ENCODE peak calls at places on chromosomes 3 and 15, in five cellular contexts. One of them, this sample, is unnamed.

GRCh38 chr3:34619990-34620389 is 821.6 kb downstream of the PDCD6IP start:
- DNase-seq in PC-3: no peak
- DNase-seq in OCI-LY7: no peak
- DNase-seq in heart right ventricle: no peak
- DNase-seq in gastrocnemius medialis: no peak
- DNase-seq in this sample: no peak

GRCh38 chr3:188937389-188937788 is 234.4 kb upstream of the TPRG1 start:
- DNase-seq in PC-3: no peak
- DNase-seq in OCI-LY7: no peak
- DNase-seq in heart right ventricle: no peak
- DNase-seq in gastrocnemius medialis: no peak
- DNase-seq in this sample: no peak

GRCh38 chr3:38655708-38656300 is 6.3 kb upstream of the SCN5A start:
- DNase-seq in PC-3: peak
- DNase-seq in OCI-LY7: peak
- DNase-seq in heart right ventricle: no peak
- DNase-seq in gastrocnemius medialis: no peak
- DNase-seq in this sample: no peak

GRCh38 chr3:181899702-181900101 is 188.0 kb downstream of the SOX2 start:
- DNase-seq in PC-3: peak
- DNase-seq in OCI-LY7: no peak
- DNase-seq in heart right ventricle: no peak
- DNase-seq in gastrocnemius medialis: no peak
- DNase-seq in this sample: no peak

GRCh38 chr15:66565731-66566130 is at the start of gene LCTL:
- DNase-seq in PC-3: peak
- DNase-seq in OCI-LY7: no peak
- DNase-seq in heart right ventricle: no peak
- DNase-seq in gastrocnemius medialis: no peak
- DNase-seq in this sample: no peak

GRCh38 chr3:43735618-43736017 is 44.9 kb downstream of the ABHD5 start:
- DNase-seq in PC-3: no peak
- DNase-seq in OCI-LY7: no peak
- DNase-seq in heart right ventricle: no peak
- DNase-seq in gastrocnemius medialis: no peak
- DNase-seq in this sample: no peak

GRCh38 chr3:18739098-18739431 is 313.9 kb upstream of the SATB1 start:
- DNase-seq in PC-3: no peak
- DNase-seq in OCI-LY7: no peak
- DNase-seq in heart right ventricle: no peak
- DNase-seq in gastrocnemius medialis: no peak
- DNase-seq in this sample: no peak

GRCh38 chr3:124063168-124063909 is 71.4 kb upstream of the ROPN1 start:
- DNase-seq in PC-3: no peak
- DNase-seq in OCI-LY7: no peak
- DNase-seq in heart right ventricle: no peak
- DNase-seq in gastrocnemius medialis: no peak
- DNase-seq in this sample: no peak

GRCh38 chr3:23611737-23612295 is 193.9 kb upstream of the UBE2E1 start:
- DNase-seq in PC-3: no peak
- DNase-seq in OCI-LY7: peak
- DNase-seq in heart right ventricle: peak
- DNase-seq in gastrocnemius medialis: peak
- DNase-seq in this sample: no peak

GRCh38 chr3:141091416-141091815 is 40.3 kb downstream of the SPSB4 start:
- DNase-seq in PC-3: no peak
- DNase-seq in OCI-LY7: no peak
- DNase-seq in heart right ventricle: no peak
- DNase-seq in gastrocnemius medialis: no peak
- DNase-seq in this sample: no peak

GRCh38 chr15:57152666-57153065 is 223.6 kb upstream of the CGNL1 start:
- DNase-seq in PC-3: no peak
- DNase-seq in OCI-LY7: no peak
- DNase-seq in heart right ventricle: no peak
- DNase-seq in gastrocnemius medialis: no peak
- DNase-seq in this sample: no peak

GRCh38 chr3:125416235-125416634 is 41.1 kb upstream of the ZNF148 start:
- DNase-seq in PC-3: no peak
- DNase-seq in OCI-LY7: no peak
- DNase-seq in heart right ventricle: no peak
- DNase-seq in gastrocnemius medialis: no peak
- DNase-seq in this sample: no peak

GRCh38 chr15:63494406-63494805 is 10.0 kb upstream of the USP3 start:
- DNase-seq in PC-3: no peak
- DNase-seq in OCI-LY7: no peak
- DNase-seq in heart right ventricle: no peak
- DNase-seq in gastrocnemius medialis: no peak
- DNase-seq in this sample: no peak

GRCh38 chr3:61627768-61628185 is 66.4 kb downstream of the PTPRG start:
- DNase-seq in PC-3: peak
- DNase-seq in OCI-LY7: no peak
- DNase-seq in heart right ventricle: no peak
- DNase-seq in gastrocnemius medialis: peak
- DNase-seq in this sample: no peak

GRCh38 chr3:30620402-30621360 is 14.3 kb downstream of the TGFBR2 start:
- DNase-seq in PC-3: peak
- DNase-seq in OCI-LY7: no peak
- DNase-seq in heart right ventricle: no peak
- DNase-seq in gastrocnemius medialis: no peak
- DNase-seq in this sample: no peak

GRCh38 chr15:39171944-39172368 is 408.9 kb upstream of the THBS1 start:
- DNase-seq in PC-3: peak
- DNase-seq in OCI-LY7: no peak
- DNase-seq in heart right ventricle: peak
- DNase-seq in gastrocnemius medialis: peak
- DNase-seq in this sample: peak

GRCh38 chr3:136120373-136121348 is 75.5 kb downstream of the MSL2 start:
- DNase-seq in PC-3: no peak
- DNase-seq in OCI-LY7: no peak
- DNase-seq in heart right ventricle: no peak
- DNase-seq in gastrocnemius medialis: no peak
- DNase-seq in this sample: no peak

GRCh38 chr3:127951276-127951675 is 36.2 kb downstream of the KBTBD12 start:
- DNase-seq in PC-3: peak
- DNase-seq in OCI-LY7: no peak
- DNase-seq in heart right ventricle: no peak
- DNase-seq in gastrocnemius medialis: no peak
- DNase-seq in this sample: no peak

GRCh38 chr3:158801200-158801599 is 654 bp upstream of the MFSD1 start:
- DNase-seq in PC-3: no peak
- DNase-seq in OCI-LY7: no peak
- DNase-seq in heart right ventricle: no peak
- DNase-seq in gastrocnemius medialis: no peak
- DNase-seq in this sample: no peak

GRCh38 chr15:80982205-80982604 is 7.4 kb downstream of the MESD start:
- DNase-seq in PC-3: no peak
- DNase-seq in OCI-LY7: no peak
- DNase-seq in heart right ventricle: no peak
- DNase-seq in gastrocnemius medialis: no peak
- DNase-seq in this sample: no peak

GRCh38 chr3:128033102-128033501 is 19.1 kb upstream of the SEC61A1 start:
- DNase-seq in PC-3: peak
- DNase-seq in OCI-LY7: no peak
- DNase-seq in heart right ventricle: no peak
- DNase-seq in gastrocnemius medialis: no peak
- DNase-seq in this sample: no peak

GRCh38 chr3:65936908-65937638 is 101.6 kb downstream of the MAGI1 start:
- DNase-seq in PC-3: no peak
- DNase-seq in OCI-LY7: no peak
- DNase-seq in heart right ventricle: peak
- DNase-seq in gastrocnemius medialis: no peak
- DNase-seq in this sample: no peak

GRCh38 chr3:38016847-38017444 is 12.5 kb downstream of the PLCD1 start:
- DNase-seq in PC-3: no peak
- DNase-seq in OCI-LY7: no peak
- DNase-seq in heart right ventricle: no peak
- DNase-seq in gastrocnemius medialis: no peak
- DNase-seq in this sample: no peak

GRCh38 chr15:75229191-75230015 is 27.7 kb downstream of the C15orf39 start:
- DNase-seq in PC-3: no peak
- DNase-seq in OCI-LY7: no peak
- DNase-seq in heart right ventricle: no peak
- DNase-seq in gastrocnemius medialis: no peak
- DNase-seq in this sample: no peak

GRCh38 chr3:172859035-172859434 is 108.5 kb downstream of the ECT2 start:
- DNase-seq in PC-3: no peak
- DNase-seq in OCI-LY7: no peak
- DNase-seq in heart right ventricle: no peak
- DNase-seq in gastrocnemius medialis: no peak
- DNase-seq in this sample: no peak

GRCh38 chr3:135513106-135514063 is 452.1 kb upstream of the PPP2R3A start:
- DNase-seq in PC-3: peak
- DNase-seq in OCI-LY7: no peak
- DNase-seq in heart right ventricle: no peak
- DNase-seq in gastrocnemius medialis: no peak
- DNase-seq in this sample: peak

GRCh38 chr15:91133511-91133910 is 33.5 kb downstream of the SV2B start:
- DNase-seq in PC-3: no peak
- DNase-seq in OCI-LY7: no peak
- DNase-seq in heart right ventricle: no peak
- DNase-seq in gastrocnemius medialis: no peak
- DNase-seq in this sample: no peak

GRCh38 chr15:22918056-22918455 is 62.1 kb downstream of the CYFIP1 start:
- DNase-seq in PC-3: peak
- DNase-seq in OCI-LY7: no peak
- DNase-seq in heart right ventricle: no peak
- DNase-seq in gastrocnemius medialis: no peak
- DNase-seq in this sample: peak

GRCh38 chr15:77251662-77252061 is 168.2 kb downstream of the PEAK1 start:
- DNase-seq in PC-3: peak
- DNase-seq in OCI-LY7: no peak
- DNase-seq in heart right ventricle: no peak
- DNase-seq in gastrocnemius medialis: no peak
- DNase-seq in this sample: no peak

GRCh38 chr3:141096164-141096563 is 45.0 kb downstream of the SPSB4 start:
- DNase-seq in PC-3: no peak
- DNase-seq in OCI-LY7: no peak
- DNase-seq in heart right ventricle: no peak
- DNase-seq in gastrocnemius medialis: no peak
- DNase-seq in this sample: no peak

GRCh38 chr15:39127925-39128617 is 452.8 kb upstream of the THBS1 start:
- DNase-seq in PC-3: peak
- DNase-seq in OCI-LY7: no peak
- DNase-seq in heart right ventricle: no peak
- DNase-seq in gastrocnemius medialis: no peak
- DNase-seq in this sample: peak

DNA sequence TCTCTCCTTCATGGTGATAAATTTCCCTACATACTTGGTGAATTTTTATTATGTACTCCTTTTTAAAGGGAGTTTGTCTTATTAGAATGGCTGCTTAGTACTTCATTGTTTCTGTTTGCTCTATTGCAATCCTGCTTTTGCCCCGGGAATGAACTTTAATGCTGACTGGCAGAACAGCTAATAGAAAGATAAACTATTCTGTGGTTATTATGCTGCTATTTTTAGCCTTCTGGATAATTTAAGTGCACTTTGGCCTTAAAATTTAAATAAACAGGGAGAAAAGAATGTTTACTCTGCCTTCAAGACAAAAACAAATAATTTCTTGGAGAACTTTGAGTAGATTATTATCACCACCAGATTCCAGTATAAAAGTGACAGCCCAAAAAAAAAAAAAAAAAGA is 413.8 kb upstream of the CCDC54 start:
- DNase-seq in PC-3: peak
- DNase-seq in OCI-LY7: no peak
- DNase-seq in heart right ventricle: no peak
- DNase-seq in gastrocnemius medialis: no peak
- DNase-seq in this sample: no peak
- H3K27ac ChIP-seq in PC-3: no peak
- H3K27ac ChIP-seq in OCI-LY7: no peak
- H3K27ac ChIP-seq in heart right ventricle: peak
- H3K27ac ChIP-seq in gastrocnemius medialis: no peak
- H3K27ac ChIP-seq in this sample: no peak

DNA sequence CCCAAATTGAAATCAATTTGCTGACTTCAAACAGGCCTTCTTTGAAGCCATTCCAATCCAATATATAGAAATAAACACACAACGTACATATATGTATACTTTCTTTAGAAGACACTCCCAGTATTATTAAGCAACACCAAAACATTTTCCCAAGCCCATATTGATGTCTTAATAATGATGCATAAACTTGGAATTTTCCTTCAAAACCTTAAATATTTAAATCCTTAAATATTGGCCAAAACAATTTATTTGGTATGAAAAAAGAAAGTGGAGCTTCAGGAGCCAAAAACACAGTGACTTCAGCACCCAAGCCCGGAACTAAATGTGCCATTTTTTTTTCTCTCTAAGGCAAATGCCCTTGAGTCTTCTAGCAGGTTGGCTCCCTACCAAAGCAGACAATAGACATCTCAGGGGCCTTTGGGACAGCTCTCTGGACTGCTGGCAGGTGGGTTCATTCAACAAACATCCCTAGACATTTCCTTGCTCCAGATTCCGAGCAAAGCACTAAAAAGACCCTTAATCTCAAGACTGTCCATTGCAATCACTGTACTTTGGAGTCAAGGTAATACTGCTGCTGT is 384.7 kb downstream of the NTRK3 start:
- DNase-seq in PC-3: no peak
- DNase-seq in OCI-LY7: no peak
- DNase-seq in heart right ventricle: no peak
- DNase-seq in gastrocnemius medialis: no peak
- DNase-seq in this sample: no peak
- H3K27ac ChIP-seq in PC-3: no peak
- H3K27ac ChIP-seq in OCI-LY7: no peak
- H3K27ac ChIP-seq in heart right ventricle: no peak
- H3K27ac ChIP-seq in gastrocnemius medialis: no peak
- H3K27ac ChIP-seq in this sample: no peak

GRCh38 chr3:174440741-174441587 is 418.2 kb upstream of the NAALADL2 start:
- DNase-seq in PC-3: peak
- DNase-seq in OCI-LY7: peak
- DNase-seq in heart right ventricle: peak
- DNase-seq in gastrocnemius medialis: peak
- DNase-seq in this sample: peak

GRCh38 chr3:174439621-174440349 is 419.3 kb upstream of the NAALADL2 start:
- DNase-seq in PC-3: peak
- DNase-seq in OCI-LY7: no peak
- DNase-seq in heart right ventricle: peak
- DNase-seq in gastrocnemius medialis: peak
- DNase-seq in this sample: peak

GRCh38 chr3:174440350-174440716 is 418.8 kb upstream of the NAALADL2 start:
- DNase-seq in PC-3: peak
- DNase-seq in OCI-LY7: peak
- DNase-seq in heart right ventricle: peak
- DNase-seq in gastrocnemius medialis: no peak
- DNase-seq in this sample: no peak

GRCh38 chr3:174438501-174439156 is 420.5 kb upstream of the NAALADL2 start:
- DNase-seq in PC-3: peak
- DNase-seq in OCI-LY7: no peak
- DNase-seq in heart right ventricle: no peak
- DNase-seq in gastrocnemius medialis: no peak
- DNase-seq in this sample: no peak

GRCh38 chr3:174436367-174436766 is 422.8 kb upstream of the NAALADL2 start:
- DNase-seq in PC-3: no peak
- DNase-seq in OCI-LY7: no peak
- DNase-seq in heart right ventricle: no peak
- DNase-seq in gastrocnemius medialis: no peak
- DNase-seq in this sample: no peak
- H3K27ac ChIP-seq in PC-3: no peak
- H3K27ac ChIP-seq in OCI-LY7: no peak
- H3K27ac ChIP-seq in heart right ventricle: peak
- H3K27ac ChIP-seq in gastrocnemius medialis: peak
- H3K27ac ChIP-seq in this sample: no peak

GRCh38 chr3:57670543-57670942 is 22.3 kb downstream of the DENND6A start:
- DNase-seq in PC-3: no peak
- DNase-seq in OCI-LY7: peak
- DNase-seq in heart right ventricle: no peak
- DNase-seq in gastrocnemius medialis: no peak
- DNase-seq in this sample: no peak
- H3K27ac ChIP-seq in PC-3: no peak
- H3K27ac ChIP-seq in OCI-LY7: peak
- H3K27ac ChIP-seq in heart right ventricle: no peak
- H3K27ac ChIP-seq in gastrocnemius medialis: no peak
- H3K27ac ChIP-seq in this sample: no peak

This sample was measured in epithelial cell of prostate.